ENCODE peak calls at places on chromosomes 4 and X, in eight cellular contexts. H, D, W, B, Q, A, P and J are unnamed samples.

GRCh38 chr4:155271557-155271956 is 63.1 kb downstream of the NPY2R start:
- DNase-seq in H (no peak), D (no peak), W (no peak), B (no peak), Q (peak; percentile 5), A (no peak), P (no peak), J (no peak)

GRCh38 chr4:78829296-78829695 is 53.1 kb downstream of the BMP2K start:
- DNase-seq in H (no peak), D (no peak), W (no peak), B (no peak), Q (peak; percentile 4), A (no peak), P (no peak), J (no peak)

GRCh38 chr4:6983500-6984142 is 59.6 kb upstream of the TADA2B start:
- DNase-seq in H (no peak), D (no peak), W (no peak), B (no peak), Q (no peak), A (no peak), P (no peak), J (no peak)

GRCh38 chrX:113522814-113523213 is 682.2 kb upstream of the AMOT start:
- DNase-seq in H (no peak), D (peak; percentile 1), W (no peak), B (peak; percentile 6), Q (no peak), A (no peak), P (no peak), J (no peak)

GRCh38 chr4:104494822-104495559 is at the start of gene CXXC4:
- DNase-seq in H (peak; percentile 54), D (peak; percentile 85), W (peak; percentile 8), B (peak; percentile 95), Q (peak; percentile 75), A (peak; percentile 74), P (peak; percentile 67), J (peak; percentile 88)

GRCh38 chr4:140996757-140997156 is 136.5 kb downstream of the RNF150 start:
- DNase-seq in H (no peak), D (no peak), W (no peak), B (no peak), Q (no peak), A (no peak), P (no peak), J (no peak)

GRCh38 chrX:154603438-154604430 is 15.3 kb downstream of the CTAG1B start:
- DNase-seq in H (no peak), D (no peak), W (no peak), B (no peak), Q (peak; percentile 48), A (no peak), P (no peak), J (no peak)

GRCh38 chr4:5824635-5825034 is 68.3 kb downstream of the CRMP1 start:
- DNase-seq in H (no peak), D (no peak), W (no peak), B (no peak), Q (peak; percentile 45), A (peak; percentile 21), P (no peak), J (no peak)

GRCh38 chrX:2627272-2627867 is 63.7 kb upstream of the CD99 start:
- DNase-seq in H (no peak), D (peak; percentile 19), W (no peak), B (peak; percentile 23), Q (peak; percentile 74), A (peak; percentile 59), P (no peak), J (no peak)